ENCODE peak calls at places on chromosomes 4 and X, in four cellular contexts. X is K562, Z is HL-60, U is GM12878. V is an unnamed sample.

GRCh38 chr4:109294006-109294405 is 8.5 kb downstream of the COL25A1 start:
- DNase-seq in Z (peak; percentile 49), U (no peak), X (peak; percentile 53), V (no peak)

GRCh38 chr4:170990989-170991589 is 822.1 kb upstream of the GALNTL6 start:
- DNase-seq in U (no peak), Z (peak; percentile 38), X (no peak), V (no peak)

GRCh38 chr4:76634239-76634638 is 199.2 kb downstream of the SHROOM3 start:
- DNase-seq in Z (no peak), X (no peak), U (no peak), V (no peak)

GRCh38 chr4:121977251-121978168 is 25.6 kb upstream of the TRPC3 start:
- DNase-seq in U (peak; percentile 56), X (no peak), Z (no peak), V (peak; percentile 11)

GRCh38 chr4:113684534-113685091 is 76.9 kb downstream of the CAMK2D start:
- DNase-seq in X (no peak), Z (no peak), U (no peak), V (no peak)

GRCh38 chr4:108247511-108248088 is 78.9 kb upstream of the LEF1 start:
- DNase-seq in X (peak; percentile 43), U (no peak), Z (no peak), V (no peak)

GRCh38 chr4:187309456-187309855 is 585.8 kb upstream of the FAT1 start:
- DNase-seq in Z (no peak), U (no peak), X (no peak), V (no peak)

GRCh38 chrX:100410083-100410590 is at the start of gene PCDH19:
- DNase-seq in X (no peak), Z (no peak), U (no peak), V (no peak)

GRCh38 chr4:82721819-82722423 is 76.7 kb downstream of the SCD5 start:
- DNase-seq in Z (peak; percentile 35), X (peak; percentile 35), U (no peak), V (peak; percentile 26)

GRCh38 chrX:129632443-129632842 is 22.3 kb downstream of the APLN start:
- DNase-seq in Z (no peak), X (no peak), U (no peak), V (no peak)

GRCh38 chr4:153421980-153422379 is 44.2 kb upstream of the TMEM131L start:
- DNase-seq in U (no peak), Z (no peak), X (no peak), V (no peak)

GRCh38 chr4:26022346-26022891 is 108.4 kb downstream of the SMIM20 start:
- DNase-seq in U (no peak), Z (no peak), X (no peak), V (no peak)
- TF ChIP-seq SPI1 in U (no peak), Z (no peak), X (no peak), V (no peak)

GRCh38 chr4:128060130-128060619 is 937 bp upstream of the LARP1B start:
- DNase-seq in X (peak; percentile 22), U (no peak), Z (no peak), V (no peak)

GRCh38 chr4:128056396-128056795 is 4.7 kb upstream of the LARP1B start:
- DNase-seq in U (no peak), Z (no peak), X (no peak), V (no peak)

GRCh38 chr4:128060620-128061565 is at the start of gene LARP1B:
- DNase-seq in U (peak; percentile 74), X (peak; percentile 97), Z (peak; percentile 96), V (peak; percentile 89)

DNA sequence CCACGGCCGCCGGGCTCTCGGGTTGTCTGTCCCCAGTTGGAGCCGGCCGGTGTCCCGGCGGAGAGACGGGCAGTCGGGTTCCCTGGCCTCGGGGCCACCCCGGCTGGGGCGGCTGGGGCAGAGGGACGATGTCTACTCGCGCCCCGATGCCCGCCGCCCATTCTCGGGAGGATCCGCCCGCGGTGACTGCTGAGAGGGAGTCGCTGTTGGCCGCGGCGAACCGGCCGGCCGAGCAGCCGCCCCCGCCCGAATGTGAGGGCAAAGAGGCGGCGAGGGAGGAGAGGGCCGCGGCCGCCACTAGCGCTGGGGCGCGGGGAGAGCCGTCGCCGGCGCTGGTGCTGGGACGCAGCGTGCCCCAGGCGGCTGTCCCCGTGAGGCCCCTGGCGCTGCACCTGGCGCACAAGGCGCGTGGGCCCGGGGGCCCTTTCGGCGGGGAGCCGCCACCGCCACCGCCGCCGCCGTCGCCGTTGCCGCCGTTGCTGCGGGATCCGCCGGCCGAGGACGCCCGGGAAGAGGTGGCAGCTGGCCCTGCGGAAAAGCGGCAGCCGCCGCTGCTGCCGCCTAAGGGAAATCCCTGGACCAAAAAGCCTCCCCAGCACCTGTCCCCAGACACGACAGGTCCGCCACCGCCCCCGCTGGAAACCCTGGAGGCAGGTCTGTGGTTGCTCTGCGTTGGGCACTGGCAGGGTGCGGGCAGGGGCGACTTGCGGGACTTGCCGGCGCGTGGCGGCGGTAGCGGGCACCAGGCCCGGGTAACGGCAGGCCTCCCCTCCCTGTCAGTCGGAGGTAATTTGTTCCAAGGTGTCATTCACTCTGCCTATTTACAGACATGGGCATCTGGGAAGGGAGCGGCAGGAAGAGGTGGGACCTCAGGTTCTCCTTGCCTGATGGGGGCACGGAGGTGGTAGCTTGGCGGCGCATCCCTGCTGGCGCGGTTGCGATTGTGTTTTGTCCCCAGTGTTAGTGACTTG is 739 bp downstream of the LARP1B start:
- DNase-seq in Z (peak; percentile 66), X (peak; percentile 55), U (no peak), V (peak; percentile 51)
- TF ChIP-seq SPI1 in Z (no peak), X (no peak), U (no peak), V (no peak)

GRCh38 chrX:25941087-25941486 is 197.1 kb upstream of the MAGEB18 start:
- DNase-seq in Z (no peak), X (no peak), U (no peak), V (no peak)
- TF ChIP-seq SPI1 in Z (no peak), X (no peak), U (no peak), V (no peak)

DNA sequence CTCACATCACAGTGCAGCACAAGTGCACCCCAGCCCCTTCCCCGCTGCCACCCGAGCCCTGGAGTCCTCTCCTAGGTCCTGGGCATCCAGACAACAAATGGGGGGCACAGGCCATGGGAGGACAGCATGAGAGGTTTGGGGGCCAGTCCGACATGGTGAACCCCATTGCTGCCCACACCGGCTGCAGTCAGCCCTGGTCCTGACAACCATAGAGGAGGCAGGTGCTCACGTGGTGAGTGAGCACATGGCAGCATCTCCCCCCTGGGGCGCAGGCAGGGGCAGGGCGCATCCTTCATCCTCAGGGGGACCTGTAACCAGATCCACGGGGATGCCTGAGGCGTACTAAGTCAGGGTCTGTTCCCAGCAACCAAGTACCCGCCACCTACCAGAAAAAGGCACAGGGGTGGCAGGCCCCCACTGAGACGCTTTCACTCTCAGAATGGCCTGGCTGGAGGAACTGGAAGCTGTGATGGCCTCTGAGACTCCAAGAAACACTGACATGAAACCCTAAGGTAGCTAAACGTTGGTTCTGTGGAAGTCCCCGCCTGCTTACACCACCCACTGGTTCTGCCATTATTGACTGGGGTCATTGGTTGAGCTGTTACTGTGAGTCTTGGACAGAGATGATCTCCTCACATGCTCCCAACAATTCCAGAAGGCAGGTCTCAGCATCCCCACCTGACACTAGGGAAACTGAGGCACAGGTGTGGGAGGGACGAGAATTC is 6.5 kb downstream of the ZFYVE28 start:
- DNase-seq in Z (no peak), U (peak; percentile 52), X (no peak), V (no peak)
- TF ChIP-seq SPI1 in Z (no peak), U (peak; percentile 62), X (no peak), V (peak; percentile 57)

GRCh38 chr4:40333921-40334352 is 1.2 kb upstream of the CHRNA9 start:
- DNase-seq in X (no peak), U (no peak), Z (no peak), V (no peak)
- TF ChIP-seq SPI1 in X (no peak), U (no peak), Z (no peak), V (no peak)

GRCh38 chr4:78058591-78059523 is 1.7 kb downstream of the FRAS1 start:
- DNase-seq in U (no peak), X (no peak), Z (no peak), V (no peak)

GRCh38 chr4:78059524-78059889 is 2.4 kb downstream of the FRAS1 start:
- DNase-seq in U (no peak), X (peak; percentile 58), Z (peak; percentile 40), V (peak; percentile 31)

GRCh38 chr4:78057135-78057599 is at the start of gene FRAS1:
- DNase-seq in U (no peak), X (no peak), Z (no peak), V (no peak)

GRCh38 chr4:78057600-78058560 is 757 bp downstream of the FRAS1 start:
- DNase-seq in Z (peak; percentile 14), X (no peak), U (no peak), V (no peak)

GRCh38 chr4:78056265-78057129 is 626 bp upstream of the FRAS1 start:
- DNase-seq in Z (no peak), U (no peak), X (peak; percentile 10), V (peak; percentile 34)
- TF ChIP-seq SPI1 in Z (no peak), U (peak; percentile 37), X (no peak), V (peak; percentile 27)

GRCh38 chrX:106899276-106899675 is 3.9 kb downstream of the RIPPLY1 start:
- DNase-seq in X (no peak), Z (no peak), U (no peak), V (no peak)

GRCh38 chrX:106897259-106897658 is 5.9 kb downstream of the RIPPLY1 start:
- DNase-seq in X (no peak), U (no peak), Z (no peak), V (no peak)

GRCh38 chrX:106901341-106901740 is 1.8 kb downstream of the RIPPLY1 start:
- DNase-seq in Z (no peak), U (no peak), X (no peak), V (no peak)

GRCh38 chrX:106899841-106900240 is 3.3 kb downstream of the RIPPLY1 start:
- DNase-seq in Z (no peak), X (no peak), U (no peak), V (no peak)

GRCh38 chrX:106898462-106898861 is 4.7 kb downstream of the RIPPLY1 start:
- DNase-seq in X (peak; percentile 12), U (peak; percentile 16), Z (peak; percentile 31), V (peak; percentile 6)
- TF ChIP-seq SPI1 in X (no peak), U (no peak), Z (no peak), V (no peak)